ENCODE peak calls at places on chromosomes 12 and 14, in five cellular contexts. One of them, this sample, is unnamed.

GRCh38 chr12:119940881-119941280 is 48.2 kb upstream of the BICDL1 start:
- DNase-seq in epithelial cell of esophagus: peak
- DNase-seq in adrenal gland: no peak
- DNase-seq in fibroblast of mammary gland: peak
- DNase-seq in HL-60: no peak
- DNase-seq in this sample: no peak

GRCh38 chr14:104882325-104882973 is 17.4 kb downstream of the CEP170B start:
- DNase-seq in epithelial cell of esophagus: peak
- DNase-seq in adrenal gland: peak
- DNase-seq in fibroblast of mammary gland: no peak
- DNase-seq in HL-60: no peak
- DNase-seq in this sample: no peak

GRCh38 chr12:125140239-125140917 is 75.1 kb downstream of the AACS start:
- DNase-seq in epithelial cell of esophagus: no peak
- DNase-seq in adrenal gland: no peak
- DNase-seq in fibroblast of mammary gland: peak
- DNase-seq in HL-60: no peak
- DNase-seq in this sample: no peak

GRCh38 chr14:96135285-96135684 is 69.4 kb upstream of the BDKRB2 start:
- DNase-seq in epithelial cell of esophagus: no peak
- DNase-seq in adrenal gland: peak
- DNase-seq in fibroblast of mammary gland: no peak
- DNase-seq in HL-60: no peak
- DNase-seq in this sample: no peak

GRCh38 chr12:119804011-119804641 is 73.0 kb downstream of the CIT start:
- DNase-seq in epithelial cell of esophagus: peak
- DNase-seq in adrenal gland: peak
- DNase-seq in fibroblast of mammary gland: peak
- DNase-seq in HL-60: no peak
- DNase-seq in this sample: no peak

GRCh38 chr12:52910248-52910883 is 5.5 kb upstream of the KRT8 start:
- DNase-seq in epithelial cell of esophagus: no peak
- DNase-seq in adrenal gland: no peak
- DNase-seq in fibroblast of mammary gland: no peak
- DNase-seq in HL-60: no peak
- DNase-seq in this sample: no peak

GRCh38 chr12:100375023-100375737 is 18.3 kb downstream of the SLC17A8 start:
- DNase-seq in epithelial cell of esophagus: no peak
- DNase-seq in adrenal gland: peak
- DNase-seq in fibroblast of mammary gland: peak
- DNase-seq in HL-60: no peak
- DNase-seq in this sample: no peak

GRCh38 chr12:131842169-131842568 is 14.0 kb downstream of the MMP17 start:
- DNase-seq in epithelial cell of esophagus: no peak
- DNase-seq in adrenal gland: no peak
- DNase-seq in fibroblast of mammary gland: no peak
- DNase-seq in HL-60: no peak
- DNase-seq in this sample: no peak

GRCh38 chr12:19127270-19127669 is 2.3 kb upstream of the PLEKHA5 start:
- DNase-seq in epithelial cell of esophagus: no peak
- DNase-seq in adrenal gland: no peak
- DNase-seq in fibroblast of mammary gland: no peak
- DNase-seq in HL-60: no peak
- DNase-seq in this sample: no peak

GRCh38 chr12:90836689-90837088 is 118.3 kb downstream of the CCER1 start:
- DNase-seq in epithelial cell of esophagus: no peak
- DNase-seq in adrenal gland: no peak
- DNase-seq in fibroblast of mammary gland: no peak
- DNase-seq in HL-60: no peak
- DNase-seq in this sample: no peak

GRCh38 chr12:109513977-109514376 is 36.5 kb downstream of the UBE3B start:
- DNase-seq in epithelial cell of esophagus: peak
- DNase-seq in adrenal gland: no peak
- DNase-seq in fibroblast of mammary gland: no peak
- DNase-seq in HL-60: no peak
- DNase-seq in this sample: no peak

GRCh38 chr12:75837700-75838099 is 193.9 kb downstream of the PHLDA1 start:
- DNase-seq in epithelial cell of esophagus: no peak
- DNase-seq in adrenal gland: peak
- DNase-seq in fibroblast of mammary gland: no peak
- DNase-seq in HL-60: no peak
- DNase-seq in this sample: no peak

GRCh38 chr14:32078030-32078793 is 1.1 kb downstream of the ARHGAP5 start:
- DNase-seq in epithelial cell of esophagus: peak
- DNase-seq in adrenal gland: peak
- DNase-seq in fibroblast of mammary gland: peak
- DNase-seq in HL-60: no peak
- DNase-seq in this sample: no peak

GRCh38 chr12:32107376-32108267 is 975 bp downstream of the BICD1 start:
- DNase-seq in epithelial cell of esophagus: peak
- DNase-seq in adrenal gland: no peak
- DNase-seq in fibroblast of mammary gland: peak
- DNase-seq in HL-60: no peak
- DNase-seq in this sample: no peak

GRCh38 chr12:21751517-21751916 is 23.0 kb downstream of the KCNJ8 start:
- DNase-seq in epithelial cell of esophagus: no peak
- DNase-seq in adrenal gland: no peak
- DNase-seq in fibroblast of mammary gland: peak
- DNase-seq in HL-60: no peak
- DNase-seq in this sample: no peak

GRCh38 chr14:99244960-99245340 is 27.0 kb downstream of the BCL11B start:
- DNase-seq in epithelial cell of esophagus: peak
- DNase-seq in adrenal gland: no peak
- DNase-seq in fibroblast of mammary gland: no peak
- DNase-seq in HL-60: no peak
- DNase-seq in this sample: no peak

GRCh38 chr14:102080183-102081080 is 6.4 kb downstream of the HSP90AA1 start:
- DNase-seq in epithelial cell of esophagus: no peak
- DNase-seq in adrenal gland: no peak
- DNase-seq in fibroblast of mammary gland: no peak
- DNase-seq in HL-60: peak
- DNase-seq in this sample: no peak

GRCh38 chr12:6630696-6631095 is 5.1 kb downstream of the LPAR5 start:
- DNase-seq in epithelial cell of esophagus: no peak
- DNase-seq in adrenal gland: no peak
- DNase-seq in fibroblast of mammary gland: no peak
- DNase-seq in HL-60: no peak
- DNase-seq in this sample: no peak
- H3K4me3 ChIP-seq in epithelial cell of esophagus: no peak
- H3K4me3 ChIP-seq in adrenal gland: no peak
- H3K4me3 ChIP-seq in fibroblast of mammary gland: no peak
- H3K4me3 ChIP-seq in HL-60: no peak
- H3K4me3 ChIP-seq in this sample: peak

GRCh38 chr12:110858848-110859247 is 12.1 kb downstream of the CCDC63 start:
- DNase-seq in epithelial cell of esophagus: no peak
- DNase-seq in adrenal gland: no peak
- DNase-seq in fibroblast of mammary gland: peak
- DNase-seq in HL-60: no peak
- DNase-seq in this sample: no peak
- TF ChIP-seq CTCF in epithelial cell of esophagus: no peak
- TF ChIP-seq CTCF in adrenal gland: no peak
- TF ChIP-seq CTCF in fibroblast of mammary gland: no peak
- TF ChIP-seq CTCF in HL-60: no peak
- TF ChIP-seq CTCF in this sample: no peak

DNA sequence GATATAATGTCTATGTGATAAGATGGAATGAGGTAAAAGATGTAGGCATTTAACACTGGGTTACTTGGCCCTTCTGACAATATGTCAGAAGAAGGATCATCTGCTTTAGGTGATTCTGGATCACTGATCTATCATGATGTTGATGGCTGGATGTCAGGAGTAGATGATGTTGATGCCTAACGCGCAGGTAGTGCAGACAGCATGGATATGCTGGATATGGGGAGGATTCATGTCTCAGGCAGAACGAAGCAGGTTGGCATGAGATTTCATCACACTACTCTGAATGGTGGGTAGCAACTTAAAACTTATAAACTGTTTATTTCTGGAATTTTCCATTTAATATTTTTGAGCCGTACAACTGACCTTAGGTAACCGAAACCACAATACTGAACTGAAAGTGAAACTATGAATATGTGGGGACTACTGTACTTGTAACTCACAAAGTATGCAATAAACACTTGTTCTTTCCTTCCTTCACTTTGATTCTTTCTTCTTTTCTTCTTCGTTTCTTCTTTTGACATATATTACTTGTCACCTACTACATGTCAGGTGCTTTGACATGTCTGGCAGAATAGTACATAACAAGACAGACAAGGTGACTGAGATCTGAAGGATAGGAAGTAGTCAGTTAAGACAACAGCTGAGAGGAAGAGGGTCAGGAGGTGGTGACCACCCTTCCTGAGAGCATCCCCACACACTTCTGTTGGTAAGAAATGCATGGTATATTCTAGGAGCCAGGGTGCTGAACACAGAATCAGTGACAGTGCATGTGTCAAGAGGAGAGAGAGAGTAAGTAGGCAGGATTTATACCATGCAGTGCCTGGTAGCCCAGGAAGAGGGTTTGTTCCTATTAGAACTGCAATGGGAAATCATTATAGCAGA is 238.8 kb downstream of the PPFIA2 start:
- DNase-seq in epithelial cell of esophagus: no peak
- DNase-seq in adrenal gland: no peak
- DNase-seq in fibroblast of mammary gland: peak
- DNase-seq in HL-60: no peak
- DNase-seq in this sample: no peak
- H3K4me3 ChIP-seq in epithelial cell of esophagus: no peak
- H3K4me3 ChIP-seq in adrenal gland: no peak
- H3K4me3 ChIP-seq in fibroblast of mammary gland: no peak
- H3K4me3 ChIP-seq in HL-60: peak
- H3K4me3 ChIP-seq in this sample: no peak

GRCh38 chr12:108239378-108239777 is 99.7 kb downstream of the CMKLR1 start:
- DNase-seq in epithelial cell of esophagus: no peak
- DNase-seq in adrenal gland: no peak
- DNase-seq in fibroblast of mammary gland: no peak
- DNase-seq in HL-60: no peak
- DNase-seq in this sample: no peak

GRCh38 chr12:108238474-108238873 is 100.6 kb downstream of the CMKLR1 start:
- DNase-seq in epithelial cell of esophagus: no peak
- DNase-seq in adrenal gland: no peak
- DNase-seq in fibroblast of mammary gland: no peak
- DNase-seq in HL-60: no peak
- DNase-seq in this sample: no peak

GRCh38 chr12:108236366-108236765 is 102.7 kb downstream of the CMKLR1 start:
- DNase-seq in epithelial cell of esophagus: no peak
- DNase-seq in adrenal gland: no peak
- DNase-seq in fibroblast of mammary gland: no peak
- DNase-seq in HL-60: no peak
- DNase-seq in this sample: no peak

GRCh38 chr12:108235231-108235959 is 103.7 kb downstream of the CMKLR1 start:
- DNase-seq in epithelial cell of esophagus: no peak
- DNase-seq in adrenal gland: no peak
- DNase-seq in fibroblast of mammary gland: no peak
- DNase-seq in HL-60: no peak
- DNase-seq in this sample: no peak

DNA sequence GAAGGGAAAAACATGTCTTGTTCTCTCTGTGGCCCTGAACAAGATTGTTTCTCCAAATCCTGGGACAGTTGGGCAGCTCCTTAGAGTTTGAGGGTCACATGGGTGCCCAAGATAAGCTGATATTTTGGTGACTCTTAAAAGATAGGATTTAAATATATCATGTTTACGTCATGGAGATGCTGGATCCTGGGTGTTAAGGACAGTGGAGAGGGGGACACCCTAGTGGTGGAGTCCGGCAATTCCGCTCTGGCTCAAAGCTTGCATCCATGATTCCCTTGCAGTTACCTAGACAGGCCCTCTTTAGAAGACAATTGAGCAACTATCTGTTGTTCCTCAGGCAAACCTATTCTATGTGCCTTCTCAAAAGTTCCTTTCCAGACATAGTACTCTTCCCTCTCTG is 101.8 kb downstream of the CMKLR1 start:
- DNase-seq in epithelial cell of esophagus: no peak
- DNase-seq in adrenal gland: no peak
- DNase-seq in fibroblast of mammary gland: peak
- DNase-seq in HL-60: peak
- DNase-seq in this sample: no peak
- TF ChIP-seq CTCF in epithelial cell of esophagus: no peak
- TF ChIP-seq CTCF in adrenal gland: no peak
- TF ChIP-seq CTCF in fibroblast of mammary gland: peak
- TF ChIP-seq CTCF in HL-60: no peak
- TF ChIP-seq CTCF in this sample: peak

GRCh38 chr12:111749391-111749790 is 17.3 kb upstream of the ALDH2 start:
- DNase-seq in epithelial cell of esophagus: no peak
- DNase-seq in adrenal gland: no peak
- DNase-seq in fibroblast of mammary gland: no peak
- DNase-seq in HL-60: no peak
- DNase-seq in this sample: no peak
- H3K4me3 ChIP-seq in epithelial cell of esophagus: no peak
- H3K4me3 ChIP-seq in adrenal gland: no peak
- H3K4me3 ChIP-seq in fibroblast of mammary gland: no peak
- H3K4me3 ChIP-seq in HL-60: no peak
- H3K4me3 ChIP-seq in this sample: no peak

GRCh38 chr12:85156569-85156968 is 120.4 kb downstream of the LRRIQ1 start:
- DNase-seq in epithelial cell of esophagus: no peak
- DNase-seq in adrenal gland: no peak
- DNase-seq in fibroblast of mammary gland: no peak
- DNase-seq in HL-60: no peak
- DNase-seq in this sample: no peak

GRCh38 chr12:85157023-85157626 is 121.0 kb downstream of the LRRIQ1 start:
- DNase-seq in epithelial cell of esophagus: no peak
- DNase-seq in adrenal gland: no peak
- DNase-seq in fibroblast of mammary gland: no peak
- DNase-seq in HL-60: no peak
- DNase-seq in this sample: no peak

DNA sequence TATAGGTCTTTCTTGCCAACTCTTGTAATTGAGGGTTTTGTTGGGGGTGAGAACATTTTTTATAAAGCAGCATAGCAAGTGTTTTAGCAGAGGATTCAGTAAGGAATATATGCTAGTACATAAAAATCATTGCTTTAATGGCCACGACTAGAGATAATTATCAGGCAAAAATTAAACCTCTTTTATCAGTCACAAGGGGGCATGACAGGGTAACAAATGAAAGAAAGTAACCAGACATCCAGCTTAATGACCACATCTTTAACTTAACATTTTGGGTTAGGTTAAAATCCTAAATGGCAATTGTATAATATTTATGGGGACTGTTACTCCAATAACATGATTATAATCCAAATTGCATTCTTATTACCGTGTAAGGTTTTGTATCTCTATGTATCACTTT is 119.6 kb downstream of the LRRIQ1 start:
- DNase-seq in epithelial cell of esophagus: peak
- DNase-seq in adrenal gland: no peak
- DNase-seq in fibroblast of mammary gland: peak
- DNase-seq in HL-60: no peak
- DNase-seq in this sample: no peak
- TF ChIP-seq CTCF in epithelial cell of esophagus: peak
- TF ChIP-seq CTCF in adrenal gland: peak
- TF ChIP-seq CTCF in fibroblast of mammary gland: peak
- TF ChIP-seq CTCF in HL-60: no peak
- TF ChIP-seq CTCF in this sample: no peak